ENCODE peak calls at places on chromosome 14, in seven cellular contexts. One of them, this sample, is unnamed.

GRCh38 chr14:51562816-51563215 is 88.9 kb upstream of the FRMD6 start:
- DNase-seq in fibroblast of lung: peak; percentile 37
- DNase-seq in RWPE2: no peak
- DNase-seq in fibroblast of the aortic adventitia: no peak
- DNase-seq in thoracic aorta: no peak
- DNase-seq in AG10803: peak; percentile 35
- DNase-seq in stomach: no peak
- DNase-seq in this sample: no peak

GRCh38 chr14:91409991-91410401 is 7.6 kb downstream of the CCDC88C start:
- DNase-seq in fibroblast of lung: no peak
- DNase-seq in RWPE2: no peak
- DNase-seq in fibroblast of the aortic adventitia: no peak
- DNase-seq in thoracic aorta: no peak
- DNase-seq in AG10803: no peak
- DNase-seq in stomach: no peak
- DNase-seq in this sample: no peak

GRCh38 chr14:56135001-56135400 is 16.8 kb downstream of the PELI2 start:
- DNase-seq in fibroblast of lung: no peak
- DNase-seq in RWPE2: no peak
- DNase-seq in fibroblast of the aortic adventitia: no peak
- DNase-seq in thoracic aorta: no peak
- DNase-seq in AG10803: no peak
- DNase-seq in stomach: peak; percentile 72
- DNase-seq in this sample: no peak

GRCh38 chr14:90883782-90884181 is 67.6 kb upstream of the TTC7B start:
- DNase-seq in fibroblast of lung: peak; percentile 35
- DNase-seq in RWPE2: no peak
- DNase-seq in fibroblast of the aortic adventitia: peak; percentile 33
- DNase-seq in thoracic aorta: no peak
- DNase-seq in AG10803: peak; percentile 24
- DNase-seq in stomach: no peak
- DNase-seq in this sample: no peak

GRCh38 chr14:36238666-36239363 is 62.3 kb upstream of the PTCSC3 start:
- DNase-seq in fibroblast of lung: peak; percentile 8
- DNase-seq in RWPE2: no peak
- DNase-seq in fibroblast of the aortic adventitia: peak; percentile 19
- DNase-seq in thoracic aorta: no peak
- DNase-seq in AG10803: peak; percentile 85
- DNase-seq in stomach: no peak
- DNase-seq in this sample: no peak

GRCh38 chr14:58171090-58171489 is 19.1 kb upstream of the ARMH4 start:
- DNase-seq in fibroblast of lung: peak; percentile 79
- DNase-seq in RWPE2: peak; percentile 76
- DNase-seq in fibroblast of the aortic adventitia: peak; percentile 71
- DNase-seq in thoracic aorta: peak; percentile 30
- DNase-seq in AG10803: peak; percentile 86
- DNase-seq in stomach: peak; percentile 76
- DNase-seq in this sample: peak; percentile 25

GRCh38 chr14:54086780-54087179 is 130.2 kb upstream of the BMP4 start:
- DNase-seq in fibroblast of lung: peak; percentile 78
- DNase-seq in RWPE2: no peak
- DNase-seq in fibroblast of the aortic adventitia: no peak
- DNase-seq in thoracic aorta: no peak
- DNase-seq in AG10803: no peak
- DNase-seq in stomach: no peak
- DNase-seq in this sample: no peak

GRCh38 chr14:83470466-83470865 is 1936.8 kb upstream of the SEL1L start:
- DNase-seq in fibroblast of lung: peak; percentile 30
- DNase-seq in RWPE2: no peak
- DNase-seq in fibroblast of the aortic adventitia: no peak
- DNase-seq in thoracic aorta: no peak
- DNase-seq in AG10803: peak; percentile 72
- DNase-seq in stomach: no peak
- DNase-seq in this sample: no peak

GRCh38 chr14:68806526-68807147 is 13.8 kb upstream of the ZFP36L1 start:
- DNase-seq in fibroblast of lung: no peak
- DNase-seq in RWPE2: peak; percentile 22
- DNase-seq in fibroblast of the aortic adventitia: no peak
- DNase-seq in thoracic aorta: no peak
- DNase-seq in AG10803: no peak
- DNase-seq in stomach: peak; percentile 24
- DNase-seq in this sample: no peak

GRCh38 chr14:71320107-71320733 is 413.0 kb downstream of the PCNX1 start:
- DNase-seq in fibroblast of lung: peak; percentile 99
- DNase-seq in RWPE2: peak; percentile 99
- DNase-seq in fibroblast of the aortic adventitia: peak; percentile 99
- DNase-seq in thoracic aorta: peak; percentile 88
- DNase-seq in AG10803: peak; percentile 99
- DNase-seq in stomach: peak; percentile 97
- DNase-seq in this sample: peak; percentile 98

GRCh38 chr14:69288001-69288771 is 28.2 kb downstream of the GALNT16 start:
- DNase-seq in fibroblast of lung: peak; percentile 49
- DNase-seq in RWPE2: peak; percentile 19
- DNase-seq in fibroblast of the aortic adventitia: peak; percentile 84
- DNase-seq in thoracic aorta: no peak
- DNase-seq in AG10803: peak; percentile 92
- DNase-seq in stomach: peak; percentile 33
- DNase-seq in this sample: no peak

GRCh38 chr14:51104467-51104866 is 9.6 kb upstream of the TRIM9 start:
- DNase-seq in fibroblast of lung: no peak
- DNase-seq in RWPE2: no peak
- DNase-seq in fibroblast of the aortic adventitia: no peak
- DNase-seq in thoracic aorta: no peak
- DNase-seq in AG10803: no peak
- DNase-seq in stomach: no peak
- DNase-seq in this sample: no peak

GRCh38 chr14:66405158-66405557 is 81.0 kb upstream of the CCDC196 start:
- DNase-seq in fibroblast of lung: no peak
- DNase-seq in RWPE2: no peak
- DNase-seq in fibroblast of the aortic adventitia: peak; percentile 32
- DNase-seq in thoracic aorta: no peak
- DNase-seq in AG10803: no peak
- DNase-seq in stomach: no peak
- DNase-seq in this sample: no peak

GRCh38 chr14:23404331-23404900 is 3.7 kb downstream of the MYH6 start:
- DNase-seq in fibroblast of lung: no peak
- DNase-seq in RWPE2: no peak
- DNase-seq in fibroblast of the aortic adventitia: no peak
- DNase-seq in thoracic aorta: no peak
- DNase-seq in AG10803: no peak
- DNase-seq in stomach: no peak
- DNase-seq in this sample: no peak

GRCh38 chr14:61923348-61923747 is 161.1 kb downstream of the SNAPC1 start:
- DNase-seq in fibroblast of lung: peak; percentile 63
- DNase-seq in RWPE2: no peak
- DNase-seq in fibroblast of the aortic adventitia: peak; percentile 7
- DNase-seq in thoracic aorta: no peak
- DNase-seq in AG10803: peak; percentile 56
- DNase-seq in stomach: no peak
- DNase-seq in this sample: no peak

GRCh38 chr14:52706286-52706685 is 714 bp upstream of the PSMC6 start:
- DNase-seq in fibroblast of lung: peak; percentile 14
- DNase-seq in RWPE2: no peak
- DNase-seq in fibroblast of the aortic adventitia: no peak
- DNase-seq in thoracic aorta: no peak
- DNase-seq in AG10803: no peak
- DNase-seq in stomach: no peak
- DNase-seq in this sample: no peak

GRCh38 chr14:61183486-61183885 is 97.7 kb downstream of the TMEM30B start:
- DNase-seq in fibroblast of lung: no peak
- DNase-seq in RWPE2: no peak
- DNase-seq in fibroblast of the aortic adventitia: peak; percentile 78
- DNase-seq in thoracic aorta: no peak
- DNase-seq in AG10803: peak; percentile 41
- DNase-seq in stomach: no peak
- DNase-seq in this sample: no peak

GRCh38 chr14:47194051-47194450 is 481.4 kb downstream of the MDGA2 start:
- DNase-seq in fibroblast of lung: no peak
- DNase-seq in RWPE2: no peak
- DNase-seq in fibroblast of the aortic adventitia: no peak
- DNase-seq in thoracic aorta: no peak
- DNase-seq in AG10803: no peak
- DNase-seq in stomach: no peak
- DNase-seq in this sample: no peak

GRCh38 chr14:28755930-28756895 is 10.4 kb upstream of the FOXG1 start:
- DNase-seq in fibroblast of lung: no peak
- DNase-seq in RWPE2: no peak
- DNase-seq in fibroblast of the aortic adventitia: no peak
- DNase-seq in thoracic aorta: no peak
- DNase-seq in AG10803: no peak
- DNase-seq in stomach: no peak
- DNase-seq in this sample: no peak

GRCh38 chr14:67251573-67252226 is 10.5 kb downstream of the PALS1 start:
- DNase-seq in fibroblast of lung: peak; percentile 24
- DNase-seq in RWPE2: no peak
- DNase-seq in fibroblast of the aortic adventitia: peak; percentile 75
- DNase-seq in thoracic aorta: no peak
- DNase-seq in AG10803: peak; percentile 16
- DNase-seq in stomach: no peak
- DNase-seq in this sample: no peak

DNA sequence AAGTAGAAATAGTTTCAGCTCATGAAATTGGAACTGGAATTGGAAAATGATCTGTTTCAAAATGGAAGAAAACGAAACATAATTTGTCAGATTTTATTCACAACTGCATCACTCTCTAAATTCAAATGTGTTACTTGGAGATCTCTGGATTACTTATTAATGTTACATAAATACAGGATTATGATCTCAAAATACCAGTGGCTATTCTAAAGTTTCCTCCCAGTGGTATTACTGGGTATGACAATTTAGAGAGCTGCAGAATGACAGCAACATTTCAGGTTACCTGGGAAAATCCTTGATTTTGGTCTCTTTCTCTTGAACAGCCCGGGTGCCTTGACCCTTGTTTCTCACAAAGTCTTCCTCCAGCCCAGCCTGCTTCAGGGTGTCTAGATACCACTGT is 14.2 kb downstream of the FAM161B start:
- DNase-seq in fibroblast of lung: peak; percentile 13
- DNase-seq in RWPE2: no peak
- DNase-seq in fibroblast of the aortic adventitia: peak; percentile 11
- DNase-seq in thoracic aorta: no peak
- DNase-seq in AG10803: no peak
- DNase-seq in stomach: no peak
- DNase-seq in this sample: no peak
- TF ChIP-seq CTCF in fibroblast of lung: peak; percentile 21
- TF ChIP-seq CTCF in RWPE2: peak; percentile 36
- TF ChIP-seq CTCF in fibroblast of the aortic adventitia: peak; percentile 45
- TF ChIP-seq CTCF in thoracic aorta: peak; percentile 18
- TF ChIP-seq CTCF in AG10803: peak; percentile 40
- TF ChIP-seq CTCF in stomach: no peak
- TF ChIP-seq CTCF in this sample: peak; percentile 52

DNA sequence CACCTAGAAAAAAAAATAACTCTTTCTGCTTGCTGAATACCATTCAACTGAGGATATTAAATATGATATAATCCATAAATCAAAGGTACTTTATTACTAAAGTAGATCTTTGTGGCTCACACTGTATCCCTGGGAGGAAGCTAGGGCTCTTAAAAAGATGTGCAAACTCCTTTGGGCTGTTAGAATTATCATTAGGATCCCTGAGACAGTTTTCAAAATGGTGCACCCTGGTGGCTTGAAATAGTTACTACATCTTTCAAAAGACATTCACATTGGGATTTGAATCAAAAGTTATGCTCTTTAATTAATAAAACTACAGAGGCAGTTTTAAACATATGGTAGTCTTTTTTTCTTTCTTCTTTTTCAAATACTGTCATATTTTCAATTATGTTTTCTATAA is 228.5 kb upstream of the G2E3 start:
- DNase-seq in fibroblast of lung: no peak
- DNase-seq in RWPE2: no peak
- DNase-seq in fibroblast of the aortic adventitia: no peak
- DNase-seq in thoracic aorta: no peak
- DNase-seq in AG10803: peak; percentile 2
- DNase-seq in stomach: no peak
- DNase-seq in this sample: no peak
- TF ChIP-seq CTCF in fibroblast of lung: peak; percentile 43
- TF ChIP-seq CTCF in RWPE2: peak; percentile 68
- TF ChIP-seq CTCF in fibroblast of the aortic adventitia: peak; percentile 42
- TF ChIP-seq CTCF in thoracic aorta: no peak
- TF ChIP-seq CTCF in AG10803: peak; percentile 50
- TF ChIP-seq CTCF in stomach: no peak
- TF ChIP-seq CTCF in this sample: peak; percentile 85

DNA sequence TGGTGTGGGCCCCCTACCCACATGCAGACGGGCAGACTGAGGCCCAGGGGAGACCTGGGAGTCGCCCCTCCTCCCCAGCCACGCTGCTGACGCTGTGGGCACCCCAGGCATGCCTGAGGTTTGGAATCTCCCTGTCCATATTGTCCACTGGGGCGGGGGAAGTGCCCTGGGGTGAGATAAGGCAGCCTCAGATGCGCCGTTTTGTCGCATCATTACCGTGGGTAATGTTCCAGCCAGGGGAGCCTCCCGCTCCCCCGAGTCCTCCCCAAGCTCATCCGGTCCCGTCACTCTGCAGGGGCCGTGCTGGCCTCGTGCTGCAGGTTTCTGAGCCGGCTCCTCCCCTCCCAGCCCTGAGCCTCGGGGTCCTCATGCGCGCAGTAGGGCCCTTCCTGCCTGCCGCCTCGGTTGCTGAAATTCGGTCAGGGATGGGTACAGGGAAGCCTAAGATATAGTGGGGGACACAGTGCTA is 11.4 kb downstream of the INF2 start:
- DNase-seq in fibroblast of lung: no peak
- DNase-seq in RWPE2: no peak
- DNase-seq in fibroblast of the aortic adventitia: no peak
- DNase-seq in thoracic aorta: no peak
- DNase-seq in AG10803: no peak
- DNase-seq in stomach: no peak
- DNase-seq in this sample: no peak
- TF ChIP-seq CTCF in fibroblast of lung: no peak
- TF ChIP-seq CTCF in RWPE2: no peak
- TF ChIP-seq CTCF in fibroblast of the aortic adventitia: no peak
- TF ChIP-seq CTCF in thoracic aorta: no peak
- TF ChIP-seq CTCF in AG10803: no peak
- TF ChIP-seq CTCF in stomach: no peak
- TF ChIP-seq CTCF in this sample: no peak

DNA sequence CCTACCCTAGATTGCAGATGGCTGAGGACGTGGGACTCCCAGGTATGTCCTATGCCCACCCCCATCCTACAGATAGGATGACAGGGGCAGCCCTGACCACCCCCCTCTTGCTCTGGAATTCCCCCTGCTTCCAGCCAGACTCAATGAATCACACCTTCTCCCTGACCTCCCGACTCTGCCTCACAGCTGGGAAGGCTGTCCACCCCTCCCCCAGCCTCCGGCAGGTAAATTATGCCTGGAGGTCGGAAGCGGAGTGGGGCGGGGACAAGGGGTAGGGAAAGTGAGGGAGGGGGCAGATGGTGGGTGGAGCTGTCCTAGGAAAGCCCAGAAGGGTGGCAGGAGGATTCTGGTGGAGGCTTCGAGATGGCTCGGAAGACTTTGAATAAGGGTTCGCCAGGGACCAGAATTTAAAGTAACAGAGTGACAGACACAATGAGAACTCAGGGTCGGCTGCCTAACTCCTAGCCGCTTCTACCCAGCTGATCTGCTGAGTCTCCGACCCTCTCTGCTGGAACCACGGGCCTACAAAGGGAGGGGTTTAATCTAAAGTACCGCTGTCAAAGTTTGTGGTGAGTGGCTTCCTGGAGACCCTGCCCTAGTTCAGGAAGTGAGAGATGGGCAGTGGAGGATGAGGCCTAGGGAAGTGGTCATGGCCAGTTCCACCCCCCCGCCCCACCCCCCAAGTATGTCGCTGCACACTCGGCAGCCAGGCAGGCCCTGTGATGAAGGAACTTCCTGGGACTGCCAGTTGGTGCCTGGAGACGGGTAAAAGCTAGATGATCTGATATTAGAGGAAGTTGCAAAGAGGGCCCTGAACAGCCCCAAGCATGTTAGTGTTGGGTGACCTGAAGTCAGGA is 4.2 kb downstream of the PLEKHG3 start:
- DNase-seq in fibroblast of lung: no peak
- DNase-seq in RWPE2: peak; percentile 97
- DNase-seq in fibroblast of the aortic adventitia: no peak
- DNase-seq in thoracic aorta: no peak
- DNase-seq in AG10803: no peak
- DNase-seq in stomach: no peak
- DNase-seq in this sample: no peak
- TF ChIP-seq CTCF in fibroblast of lung: no peak
- TF ChIP-seq CTCF in RWPE2: no peak
- TF ChIP-seq CTCF in fibroblast of the aortic adventitia: no peak
- TF ChIP-seq CTCF in thoracic aorta: no peak
- TF ChIP-seq CTCF in AG10803: no peak
- TF ChIP-seq CTCF in stomach: no peak
- TF ChIP-seq CTCF in this sample: no peak

This sample was measured in mesothelial cell of epicardium.